ENCODE peak calls at places on chromosomes 12 and 14, in seven cellular contexts. N is AG09309; I is foreskin fibroblast; S is mucosa of descending colon; C is bronchial epithelial cell; L is CD8-positive, alpha-beta memory T cell; J is fibroblast of the aortic adventitia. O is an unnamed sample.

GRCh38 chr12:74415633-74416032 is 122.0 kb upstream of the ATXN7L3B start:
- DNase-seq in N (no peak), I (peak), S (no peak), C (peak), L (no peak), J (peak), O (no peak)

GRCh38 chr12:127963926-127964325 is 303.0 kb upstream of the TMEM132C start:
- DNase-seq in N (no peak), I (no peak), S (no peak), C (no peak), L (no peak), J (no peak), O (no peak)

GRCh38 chr14:67358914-67359313 is 690 bp downstream of the ATP6V1D start:
- DNase-seq in N (no peak), I (no peak), S (no peak), C (peak), L (no peak), J (no peak), O (no peak)

GRCh38 chr14:32702571-32702970 is 236.1 kb upstream of the NPAS3 start:
- DNase-seq in N (no peak), I (no peak), S (peak), C (peak), L (no peak), J (peak), O (no peak)

GRCh38 chr12:64419696-64420095 is 15.5 kb downstream of the XPOT start:
- DNase-seq in N (no peak), I (no peak), S (no peak), C (no peak), L (no peak), J (no peak), O (no peak)

GRCh38 chr12:120649442-120650248 is 9.2 kb downstream of the CABP1 start:
- DNase-seq in N (no peak), I (peak), S (no peak), C (no peak), L (no peak), J (no peak), O (no peak)

GRCh38 chr12:67892289-67892688 is 97.0 kb upstream of the IFNG-AS1 start:
- DNase-seq in N (no peak), I (no peak), S (no peak), C (no peak), L (no peak), J (no peak), O (no peak)

GRCh38 chr14:74502236-74503019 is 8.9 kb downstream of the ISCA2 start:
- DNase-seq in N (no peak), I (peak), S (no peak), C (peak), L (no peak), J (peak), O (no peak)

GRCh38 chr12:54222609-54223008 is 33.8 kb upstream of the SMUG1 start:
- DNase-seq in N (peak), I (peak), S (no peak), C (peak), L (no peak), J (peak), O (peak)

GRCh38 chr14:80425686-80426085 is 214.4 kb upstream of the DIO2 start:
- DNase-seq in N (peak), I (peak), S (no peak), C (peak), L (no peak), J (peak), O (peak)
- H3K4me3 ChIP-seq in N (no peak), I (no peak), S (no peak), C (no peak), L (no peak), J (no peak), O (no peak)

DNA sequence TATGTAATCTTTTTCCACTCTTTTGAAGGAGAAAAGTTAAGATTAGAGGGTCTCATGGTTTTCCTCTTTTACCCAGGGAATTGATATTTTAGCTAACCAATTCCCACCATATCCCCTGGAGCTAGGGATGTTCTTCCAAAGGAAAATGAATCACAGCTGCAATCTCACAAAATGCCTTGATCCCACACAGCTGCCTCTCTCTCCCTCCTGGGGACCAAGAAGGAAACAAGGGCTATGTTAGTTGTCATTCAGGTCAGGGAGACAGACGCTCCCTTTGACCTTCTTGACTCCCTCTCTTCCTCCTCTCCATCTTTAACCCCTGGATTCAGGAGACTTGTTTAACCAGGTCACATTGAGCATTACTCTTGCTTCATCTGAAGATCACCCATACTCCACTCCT is 9.5 kb downstream of the DCN start:
- DNase-seq in N (no peak), I (no peak), S (no peak), C (no peak), L (no peak), J (peak), O (no peak)
- H3K4me3 ChIP-seq in N (no peak), I (no peak), S (no peak), C (no peak), L (no peak), J (no peak), O (no peak)

GRCh38 chr14:57390806-57391562 is 598 bp downstream of the NAA30 start:
- DNase-seq in N (no peak), I (peak), S (peak), C (no peak), L (peak), J (peak), O (no peak)

GRCh38 chr14:57391609-57392195 is 1.3 kb downstream of the NAA30 start:
- DNase-seq in N (no peak), I (peak), S (no peak), C (no peak), L (no peak), J (peak), O (no peak)

GRCh38 chr14:57390037-57390805 is at the start of gene NAA30:
- DNase-seq in N (peak), I (peak), S (peak), C (peak), L (peak), J (peak), O (peak)

GRCh38 chr14:57389646-57390036 is 745 bp upstream of the NAA30 start:
- DNase-seq in N (no peak), I (no peak), S (no peak), C (no peak), L (no peak), J (no peak), O (no peak)

GRCh38 chr14:57392830-57393229 is 2.4 kb downstream of the NAA30 start:
- DNase-seq in N (no peak), I (no peak), S (no peak), C (no peak), L (no peak), J (no peak), O (no peak)
- H3K4me3 ChIP-seq in N (no peak), I (peak), S (no peak), C (no peak), L (no peak), J (peak), O (peak)

DNA sequence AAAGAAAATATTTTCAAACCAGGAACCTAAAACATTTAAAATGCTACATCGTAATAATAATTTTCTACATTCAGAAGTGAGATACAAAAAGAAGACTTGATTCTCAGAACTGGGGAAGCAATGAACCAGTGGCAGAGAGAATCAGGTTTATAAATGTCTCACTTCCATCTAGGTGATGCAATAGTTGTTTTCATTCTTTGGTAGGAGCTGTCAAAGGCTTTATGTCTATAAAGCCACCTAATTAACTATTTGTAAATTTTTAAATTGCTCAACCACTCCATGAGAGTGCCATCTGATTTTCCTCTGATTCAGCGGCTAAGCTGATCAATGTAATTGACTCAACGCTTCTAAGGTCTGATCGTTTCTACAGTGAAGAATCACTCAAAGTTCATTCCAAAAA is 66.1 kb downstream of the ARMH4 start:
- DNase-seq in N (no peak), I (no peak), S (no peak), C (no peak), L (no peak), J (no peak), O (no peak)
- H3K4me3 ChIP-seq in N (no peak), I (no peak), S (no peak), C (no peak), L (no peak), J (no peak), O (no peak)

GRCh38 chr14:99727096-99727870 is 43.2 kb downstream of the CYP46A1 start:
- DNase-seq in N (no peak), I (no peak), S (no peak), C (no peak), L (peak), J (no peak), O (no peak)

GRCh38 chr14:99725774-99726537 is 41.9 kb downstream of the CYP46A1 start:
- DNase-seq in N (no peak), I (no peak), S (no peak), C (no peak), L (peak), J (no peak), O (no peak)

GRCh38 chr14:99724196-99724891 is 40.2 kb downstream of the CYP46A1 start:
- DNase-seq in N (no peak), I (no peak), S (no peak), C (no peak), L (peak), J (no peak), O (no peak)

GRCh38 chr14:99726538-99727095 is 42.5 kb downstream of the CYP46A1 start:
- DNase-seq in N (no peak), I (no peak), S (no peak), C (no peak), L (peak), J (no peak), O (no peak)

GRCh38 chr14:99724939-99725773 is 41.1 kb downstream of the CYP46A1 start:
- DNase-seq in N (no peak), I (no peak), S (no peak), C (no peak), L (peak), J (no peak), O (no peak)
- H3K4me3 ChIP-seq in N (no peak), I (no peak), S (no peak), C (no peak), L (no peak), J (no peak), O (no peak)

DNA sequence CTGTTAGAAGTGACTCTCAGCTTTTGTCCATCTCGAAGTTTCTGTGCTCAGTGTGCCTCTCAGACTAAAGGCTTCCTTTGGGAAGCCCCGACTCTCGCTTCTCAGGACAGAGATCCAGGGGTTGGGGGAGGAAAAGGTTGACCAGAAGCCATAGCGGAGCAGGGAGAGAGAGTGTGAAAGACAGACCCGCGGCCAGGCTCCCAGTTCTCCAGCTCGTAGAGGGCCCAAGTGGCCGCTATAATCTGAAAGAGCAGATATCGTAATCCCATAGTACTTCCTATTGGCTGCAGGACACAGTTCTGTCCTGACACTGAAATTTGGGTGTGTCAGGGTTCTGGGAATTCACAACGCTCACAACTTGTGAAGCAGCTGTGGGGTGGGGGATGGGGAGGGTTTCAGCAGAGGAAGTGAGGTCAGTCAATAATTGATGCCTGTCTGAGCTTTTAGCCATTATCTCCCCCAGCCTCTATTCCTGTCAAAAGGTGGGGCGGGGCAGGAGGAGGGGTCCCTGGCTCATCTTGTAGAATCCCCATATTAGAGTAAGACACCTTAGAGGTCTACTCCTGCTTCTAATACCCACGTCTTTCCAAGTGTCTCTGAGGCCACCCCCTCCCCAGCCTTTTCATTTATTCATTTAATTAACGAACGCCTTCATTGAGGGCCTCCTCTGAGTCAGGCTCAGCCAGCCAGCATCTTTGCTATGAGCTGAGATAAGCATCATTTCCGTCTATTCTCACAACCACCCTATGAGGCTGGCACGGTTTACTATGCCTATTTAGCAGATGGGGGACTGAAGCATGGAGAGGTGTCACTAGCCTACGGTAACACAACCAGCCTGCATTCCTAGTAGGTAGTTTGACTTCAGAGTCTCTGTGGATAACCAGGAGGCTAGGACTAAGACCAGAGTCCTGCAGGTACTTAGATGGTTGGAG is 1.5 kb upstream of the ACVRL1 start:
- DNase-seq in N (no peak), I (peak), S (peak), C (no peak), L (no peak), J (peak), O (no peak)
- H3K4me3 ChIP-seq in N (no peak), I (peak), S (no peak), C (no peak), L (no peak), J (no peak), O (no peak)

DNA sequence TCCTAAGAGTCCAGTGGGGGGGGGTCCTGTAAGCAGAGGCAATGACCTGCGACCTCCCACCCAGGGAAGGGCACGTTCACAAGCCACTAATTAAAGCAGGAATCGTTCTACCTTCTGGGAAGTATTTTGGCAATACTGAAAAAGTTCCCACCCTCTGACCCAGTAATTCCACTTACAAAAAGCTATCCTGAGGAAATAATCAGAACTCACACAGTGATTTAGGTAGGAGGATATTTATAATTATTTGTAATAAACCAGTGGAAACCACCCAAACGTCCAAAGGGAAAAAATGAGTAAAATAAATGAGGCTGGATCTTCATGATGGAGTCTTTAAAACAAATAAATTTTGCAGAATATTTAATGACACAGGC is 54.7 kb downstream of the SSH1 start:
- DNase-seq in N (no peak), I (peak), S (no peak), C (no peak), L (no peak), J (peak), O (no peak)
- H3K4me3 ChIP-seq in N (no peak), I (peak), S (no peak), C (no peak), L (no peak), J (no peak), O (peak)

GRCh38 chr14:103624860-103625259 is 4.2 kb upstream of the KLC1 start:
- DNase-seq in N (no peak), I (peak), S (peak), C (peak), L (peak), J (peak), O (no peak)

GRCh38 chr14:103625361-103626095 is 3.5 kb upstream of the KLC1 start:
- DNase-seq in N (no peak), I (no peak), S (peak), C (no peak), L (peak), J (no peak), O (no peak)

GRCh38 chr14:103623308-103623707 is 5.7 kb upstream of the KLC1 start:
- DNase-seq in N (no peak), I (no peak), S (no peak), C (no peak), L (no peak), J (no peak), O (no peak)

GRCh38 chr14:103621860-103622259 is 7.2 kb upstream of the KLC1 start:
- DNase-seq in N (no peak), I (no peak), S (no peak), C (no peak), L (no peak), J (no peak), O (no peak)

DNA sequence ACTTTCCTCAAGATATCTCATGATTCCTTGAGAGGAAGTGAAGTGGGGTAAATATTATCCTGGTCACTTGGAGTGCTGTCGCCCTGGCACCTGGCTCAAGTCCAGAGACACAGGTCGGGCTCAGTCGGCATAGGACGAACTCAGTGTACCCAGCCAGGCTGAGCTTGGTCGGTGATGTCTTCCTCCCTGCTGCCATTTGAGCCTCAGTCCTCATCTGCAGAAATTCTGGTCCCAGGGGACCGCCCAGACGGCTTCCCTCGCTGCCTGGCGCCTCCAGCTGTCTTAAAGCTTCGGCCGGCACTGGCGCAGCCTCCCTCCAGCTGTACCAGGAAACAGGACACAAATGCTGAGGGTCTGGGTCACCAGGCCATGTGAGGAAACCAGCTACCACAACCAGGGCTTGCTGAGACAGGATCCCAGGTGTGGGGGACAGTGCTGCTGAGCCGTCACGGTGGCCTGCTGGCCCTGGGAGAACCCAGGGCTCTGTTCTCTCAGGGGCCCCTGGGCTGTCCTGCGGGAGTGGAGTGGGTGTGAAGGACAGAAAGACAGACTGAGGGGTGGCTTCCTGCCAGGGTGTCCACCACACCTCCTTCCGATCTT is 5.0 kb upstream of the KLC1 start:
- DNase-seq in N (no peak), I (no peak), S (peak), C (no peak), L (no peak), J (no peak), O (no peak)
- H3K4me3 ChIP-seq in N (no peak), I (no peak), S (no peak), C (no peak), L (no peak), J (no peak), O (no peak)

DNA sequence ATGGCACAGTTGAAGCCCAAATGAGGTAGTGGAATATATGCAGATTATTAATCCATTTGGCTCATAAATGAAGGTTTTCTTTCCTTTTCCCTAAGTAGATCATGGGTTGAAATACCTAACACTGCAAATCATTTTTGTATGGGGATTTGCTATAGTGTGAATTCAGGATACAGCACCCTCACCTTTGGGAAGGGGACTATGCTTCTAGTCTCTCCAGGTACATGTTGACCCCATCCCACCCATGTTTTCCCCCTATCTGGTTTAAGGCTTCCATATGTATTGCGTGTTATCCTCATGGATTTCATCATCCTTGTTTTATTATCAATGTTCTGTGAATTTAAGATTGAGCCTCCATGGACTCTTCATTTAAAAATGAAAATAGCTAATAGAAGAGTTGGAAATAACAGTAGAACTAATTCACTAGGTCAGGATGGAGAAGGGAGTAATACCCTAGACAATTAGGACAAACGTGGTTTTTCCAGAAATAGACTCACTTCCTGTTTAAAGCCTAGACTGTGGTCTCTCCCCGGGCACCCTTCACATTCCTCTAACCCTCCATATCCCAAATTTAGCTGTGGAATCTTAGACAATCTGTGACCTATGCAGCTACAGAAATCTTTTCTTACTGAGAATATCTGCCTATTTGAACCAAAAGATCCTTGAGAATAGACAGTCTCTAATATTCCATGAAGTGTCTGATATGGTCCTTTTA is 56.5 kb downstream of the DAD1 start:
- DNase-seq in N (no peak), I (peak), S (no peak), C (no peak), L (no peak), J (peak), O (no peak)
- H3K4me3 ChIP-seq in N (no peak), I (no peak), S (no peak), C (no peak), L (peak), J (no peak), O (no peak)

GRCh38 chr12:57091633-57092528 is 3.0 kb downstream of the NAB2 start:
- DNase-seq in N (no peak), I (no peak), S (no peak), C (no peak), L (no peak), J (no peak), O (no peak)

GRCh38 chr12:57090924-57091632 is 2.2 kb downstream of the NAB2 start:
- DNase-seq in N (no peak), I (peak), S (no peak), C (no peak), L (no peak), J (no peak), O (no peak)

GRCh38 chr12:57089259-57090245 is 638 bp downstream of the NAB2 start:
- DNase-seq in N (no peak), I (peak), S (peak), C (no peak), L (peak), J (peak), O (no peak)

GRCh38 chr12:57088442-57089258 is at the start of gene NAB2:
- DNase-seq in N (peak), I (peak), S (peak), C (peak), L (peak), J (peak), O (peak)

GRCh38 chr12:57090456-57090855 is 1.5 kb downstream of the NAB2 start:
- DNase-seq in N (no peak), I (no peak), S (no peak), C (no peak), L (no peak), J (no peak), O (no peak)
- H3K4me3 ChIP-seq in N (peak), I (peak), S (no peak), C (peak), L (no peak), J (peak), O (peak)

O was measured in astrocyte of the cerebellum.